ENCODE peak calls at places on chromosomes 5 and 9, in five cellular contexts. O is brain pericyte; Z is T-helper 2 cell treated with Interferon-gamma antibody and Interleukin-4, amounts not matched to agents 5 μg/mL and 100 μg/mL, for 36 hours; G is AG04450; P is stimulated activated CD4-positive, alpha-beta T cell treated with anti-CD3 and anti-CD28 coated beads, Interleukin-2, amount 100 ng/mL, for 48 hours. H is an unnamed sample.

GRCh38 chr9:113187935-113188595 is 33.0 kb downstream of the FKBP15 start:
- DNase-seq in O (peak; percentile 8), Z (no peak), G (peak; percentile 76), P (no peak), H (no peak)

GRCh38 chr5:11588803-11589202 is 315.4 kb downstream of the CTNND2 start:
- DNase-seq in O (no peak), Z (no peak), G (no peak), P (no peak), H (no peak)

GRCh38 chr5:142014911-142015584 is 2.2 kb upstream of the GNPDA1 start:
- DNase-seq in O (no peak), Z (peak; percentile 57), G (no peak), P (peak; percentile 63), H (peak; percentile 38)

GRCh38 chr9:72954431-72955420 is 1.9 kb upstream of the ALDH1A1 start:
- DNase-seq in O (no peak), Z (no peak), G (no peak), P (no peak), H (no peak)

GRCh38 chr5:92769986-92770385 is 811.0 kb downstream of the NR2F1-AS1 start:
- DNase-seq in O (no peak), Z (no peak), G (peak; percentile 29), P (no peak), H (no peak)

GRCh38 chr5:13695076-13695712 is 249.3 kb downstream of the DNAH5 start:
- DNase-seq in O (no peak), Z (no peak), G (no peak), P (no peak), H (no peak)

GRCh38 chr9:135889564-135890189 is 17.7 kb downstream of the CAMSAP1 start:
- DNase-seq in O (no peak), Z (no peak), G (no peak), P (no peak), H (no peak)

GRCh38 chr5:14424011-14424685 is 157.4 kb upstream of the OTULINL start:
- DNase-seq in O (no peak), Z (peak; percentile 59), G (no peak), P (no peak), H (no peak)

GRCh38 chr5:60633336-60633735 is 66.6 kb downstream of the DEPDC1B start:
- DNase-seq in O (peak; percentile 57), Z (no peak), G (peak; percentile 41), P (no peak), H (no peak)

GRCh38 chr9:116477584-116478141 is 209.4 kb upstream of the TRIM32 start:
- DNase-seq in O (no peak), Z (no peak), G (no peak), P (no peak), H (no peak)

H was measured in KG1.